ENCODE peak calls at places on chromosomes 6 and 20, in eight cellular contexts. S, L, N, Y, U, Z, P and D are unnamed samples.

GRCh38 chr6:127513425-127513824 is 5.7 kb downstream of the MTCL3 start:
- DNase-seq in S (no peak), L (no peak), N (no peak), Y (no peak), U (no peak), Z (no peak), P (no peak), D (no peak)

GRCh38 chr20:40508821-40509220 is 180.2 kb downstream of the MAFB start:
- DNase-seq in S (no peak), L (no peak), N (no peak), Y (no peak), U (no peak), Z (no peak), P (no peak), D (no peak)

GRCh38 chr6:26457407-26457795 is 354 bp upstream of the BTN2A1 start:
- DNase-seq in S (no peak), L (no peak), N (no peak), Y (no peak), U (no peak), Z (no peak), P (peak; percentile 53), D (no peak)

GRCh38 chr6:25583099-25583498 is 68.9 kb upstream of the SCGN start:
- DNase-seq in S (no peak), L (no peak), N (no peak), Y (no peak), U (no peak), Z (no peak), P (no peak), D (no peak)

GRCh38 chr6:135162678-135163439 is 18.2 kb upstream of the MYB start:
- DNase-seq in S (no peak), L (peak; percentile 87), N (no peak), Y (peak; percentile 16), U (no peak), Z (no peak), P (no peak), D (no peak)

GRCh38 chr6:89977808-89978748 is 83.8 kb downstream of the GJA10 start:
- DNase-seq in S (no peak), L (no peak), N (no peak), Y (no peak), U (no peak), Z (peak; percentile 31), P (peak; percentile 79), D (peak; percentile 26)

GRCh38 chr6:99330159-99330558 is 19.3 kb downstream of the FAXC start:
- DNase-seq in S (peak; percentile 16), L (peak; percentile 94), N (peak; percentile 7), Y (peak; percentile 24), U (peak; percentile 24), Z (peak; percentile 38), P (peak; percentile 26), D (no peak)

GRCh38 chr6:2403546-2403945 is 158.1 kb upstream of the GMDS start:
- DNase-seq in S (no peak), L (no peak), N (no peak), Y (no peak), U (peak; percentile 44), Z (no peak), P (peak; percentile 17), D (no peak)

GRCh38 chr6:123812621-123813020 is 9.0 kb downstream of the NKAIN2 start:
- DNase-seq in S (no peak), L (no peak), N (no peak), Y (no peak), U (no peak), Z (no peak), P (no peak), D (no peak)

GRCh38 chr20:51995038-51995437 is 192.7 kb upstream of the SALL4 start:
- DNase-seq in S (no peak), L (no peak), N (no peak), Y (no peak), U (no peak), Z (no peak), P (no peak), D (peak; percentile 35)

GRCh38 chr20:52828199-52828598 is 144.0 kb upstream of the TSHZ2 start:
- DNase-seq in S (no peak), L (no peak), N (no peak), Y (no peak), U (no peak), Z (no peak), P (no peak), D (no peak)

GRCh38 chr6:3619201-3619600 is 132.3 kb downstream of the PXDC1 start:
- DNase-seq in S (no peak), L (no peak), N (no peak), Y (no peak), U (no peak), Z (no peak), P (no peak), D (no peak)